ENCODE peak calls at places on chromosomes 4 and X, in five cellular contexts. F is mucosa of descending colon, N is NCI-H2029 treated with DMSO at 0.1 percent for 48 hours, Y is EL, R is GM23338. C is an unnamed sample.

GRCh38 chr4:1309261-1310010 is 19.7 kb downstream of the MAEA start:
- DNase-seq in F (peak; percentile 66), N (no peak), Y (peak; percentile 96), R (peak; percentile 98), C (peak; percentile 99)

GRCh38 chrX:65406532-65406931 is 128.1 kb downstream of the LAS1L start:
- DNase-seq in F (peak; percentile 1), N (no peak), Y (peak; percentile 1), R (peak; percentile 23), C (peak; percentile 46)

GRCh38 chr4:2793578-2793919 is 664 bp downstream of the SH3BP2 start:
- DNase-seq in F (peak; percentile 59), N (no peak), Y (peak; percentile 65), R (peak; percentile 58), C (no peak)

GRCh38 chr4:61853041-61853440 is 652.9 kb downstream of the ADGRL3 start:
- DNase-seq in F (no peak), N (no peak), Y (no peak), R (peak; percentile 80), C (no peak)

GRCh38 chr4:150986085-150986484 is 29.0 kb downstream of the LRBA start:
- DNase-seq in F (no peak), N (no peak), Y (no peak), R (no peak), C (no peak)

GRCh38 chrX:115602729-115603389 is 41.9 kb downstream of the PLS3 start:
- DNase-seq in F (no peak), N (no peak), Y (peak; percentile 58), R (no peak), C (no peak)

GRCh38 chr4:107279729-107280128 is 243.6 kb upstream of the DKK2 start:
- DNase-seq in F (no peak), N (no peak), Y (peak; percentile 70), R (no peak), C (no peak)

GRCh38 chr4:168200685-168201084 is 108.3 kb downstream of the ANXA10 start:
- DNase-seq in F (no peak), N (peak; percentile 10), Y (no peak), R (no peak), C (no peak)